ENCODE peak calls at places on chromosomes 4 and X, in five cellular contexts. One of them, this sample, is unnamed.

GRCh38 chr4:86939123-86939522 is 4.3 kb downstream of the AFF1 start:
- DNase-seq in stimulated activated CD4-positive, alpha-beta T cell treated with anti-CD3 and anti-CD28 coated beads, Interleukin-15, amount 100 ng/mL, for 1 hour: no peak
- DNase-seq in neural crest cell: no peak
- DNase-seq in stromal cell of bone marrow: no peak
- DNase-seq in fibroblast of mammary gland: peak
- DNase-seq in this sample: no peak

GRCh38 chr4:2394544-2394943 is 23.9 kb downstream of the ZFYVE28 start:
- DNase-seq in neural crest cell: no peak
- DNase-seq in fibroblast of mammary gland: no peak
- DNase-seq in stimulated activated CD4-positive, alpha-beta T cell treated with anti-CD3 and anti-CD28 coated beads, Interleukin-15, amount 100 ng/mL, for 1 hour: no peak
- DNase-seq in stromal cell of bone marrow: no peak
- DNase-seq in this sample: no peak

GRCh38 chr4:1183985-1184773 is 11.8 kb upstream of the SPON2 start:
- DNase-seq in stimulated activated CD4-positive, alpha-beta T cell treated with anti-CD3 and anti-CD28 coated beads, Interleukin-15, amount 100 ng/mL, for 1 hour: no peak
- DNase-seq in stromal cell of bone marrow: no peak
- DNase-seq in fibroblast of mammary gland: no peak
- DNase-seq in neural crest cell: no peak
- DNase-seq in this sample: no peak

GRCh38 chr4:3429651-3430050 is 12.1 kb upstream of the HGFAC start:
- DNase-seq in neural crest cell: no peak
- DNase-seq in stimulated activated CD4-positive, alpha-beta T cell treated with anti-CD3 and anti-CD28 coated beads, Interleukin-15, amount 100 ng/mL, for 1 hour: no peak
- DNase-seq in fibroblast of mammary gland: no peak
- DNase-seq in stromal cell of bone marrow: no peak
- DNase-seq in this sample: no peak

GRCh38 chr4:104989363-104989762 is 157.3 kb upstream of the TET2 start:
- DNase-seq in neural crest cell: no peak
- DNase-seq in fibroblast of mammary gland: peak
- DNase-seq in stimulated activated CD4-positive, alpha-beta T cell treated with anti-CD3 and anti-CD28 coated beads, Interleukin-15, amount 100 ng/mL, for 1 hour: no peak
- DNase-seq in stromal cell of bone marrow: no peak
- DNase-seq in this sample: peak

GRCh38 chr4:121656269-121656641 is 40.5 kb downstream of the ANXA5 start:
- DNase-seq in stromal cell of bone marrow: peak
- DNase-seq in fibroblast of mammary gland: peak
- DNase-seq in stimulated activated CD4-positive, alpha-beta T cell treated with anti-CD3 and anti-CD28 coated beads, Interleukin-15, amount 100 ng/mL, for 1 hour: no peak
- DNase-seq in neural crest cell: peak
- DNase-seq in this sample: peak

GRCh38 chr4:153034681-153035080 is 98.6 kb downstream of the FHDC1 start:
- DNase-seq in fibroblast of mammary gland: no peak
- DNase-seq in neural crest cell: no peak
- DNase-seq in stromal cell of bone marrow: no peak
- DNase-seq in stimulated activated CD4-positive, alpha-beta T cell treated with anti-CD3 and anti-CD28 coated beads, Interleukin-15, amount 100 ng/mL, for 1 hour: no peak
- DNase-seq in this sample: no peak

GRCh38 chr4:182918791-182919302 is 1.7 kb upstream of the DCTD start:
- DNase-seq in stromal cell of bone marrow: no peak
- DNase-seq in fibroblast of mammary gland: no peak
- DNase-seq in neural crest cell: no peak
- DNase-seq in stimulated activated CD4-positive, alpha-beta T cell treated with anti-CD3 and anti-CD28 coated beads, Interleukin-15, amount 100 ng/mL, for 1 hour: no peak
- DNase-seq in this sample: no peak

GRCh38 chrX:1170243-1170642 is 42.2 kb downstream of the CRLF2 start:
- DNase-seq in stromal cell of bone marrow: no peak
- DNase-seq in stimulated activated CD4-positive, alpha-beta T cell treated with anti-CD3 and anti-CD28 coated beads, Interleukin-15, amount 100 ng/mL, for 1 hour: no peak
- DNase-seq in fibroblast of mammary gland: no peak
- DNase-seq in neural crest cell: no peak
- DNase-seq in this sample: no peak

GRCh38 chrX:47831788-47832187 is 4.9 kb upstream of the ZNF81 start:
- DNase-seq in fibroblast of mammary gland: peak
- DNase-seq in stromal cell of bone marrow: no peak
- DNase-seq in stimulated activated CD4-positive, alpha-beta T cell treated with anti-CD3 and anti-CD28 coated beads, Interleukin-15, amount 100 ng/mL, for 1 hour: peak
- DNase-seq in neural crest cell: peak
- DNase-seq in this sample: peak

GRCh38 chr4:2937146-2937857 is 25.9 kb downstream of the NOP14 start:
- DNase-seq in stimulated activated CD4-positive, alpha-beta T cell treated with anti-CD3 and anti-CD28 coated beads, Interleukin-15, amount 100 ng/mL, for 1 hour: no peak
- DNase-seq in fibroblast of mammary gland: peak
- DNase-seq in stromal cell of bone marrow: no peak
- DNase-seq in neural crest cell: no peak
- DNase-seq in this sample: no peak

GRCh38 chr4:158903472-158904043 is 134.7 kb downstream of the FNIP2 start:
- DNase-seq in stimulated activated CD4-positive, alpha-beta T cell treated with anti-CD3 and anti-CD28 coated beads, Interleukin-15, amount 100 ng/mL, for 1 hour: no peak
- DNase-seq in stromal cell of bone marrow: no peak
- DNase-seq in neural crest cell: no peak
- DNase-seq in fibroblast of mammary gland: no peak
- DNase-seq in this sample: no peak

GRCh38 chr4:71913275-71913674 is 118.5 kb upstream of the NPFFR2 start:
- DNase-seq in stimulated activated CD4-positive, alpha-beta T cell treated with anti-CD3 and anti-CD28 coated beads, Interleukin-15, amount 100 ng/mL, for 1 hour: no peak
- DNase-seq in fibroblast of mammary gland: no peak
- DNase-seq in neural crest cell: no peak
- DNase-seq in stromal cell of bone marrow: no peak
- DNase-seq in this sample: no peak

GRCh38 chr4:12679217-12679616 is 804.9 kb downstream of the RAB28 start:
- DNase-seq in neural crest cell: no peak
- DNase-seq in stromal cell of bone marrow: no peak
- DNase-seq in fibroblast of mammary gland: peak
- DNase-seq in stimulated activated CD4-positive, alpha-beta T cell treated with anti-CD3 and anti-CD28 coated beads, Interleukin-15, amount 100 ng/mL, for 1 hour: no peak
- DNase-seq in this sample: no peak

GRCh38 chr4:66639361-66639760 is 905.9 kb downstream of the CENPC start:
- DNase-seq in stromal cell of bone marrow: peak
- DNase-seq in stimulated activated CD4-positive, alpha-beta T cell treated with anti-CD3 and anti-CD28 coated beads, Interleukin-15, amount 100 ng/mL, for 1 hour: no peak
- DNase-seq in neural crest cell: no peak
- DNase-seq in fibroblast of mammary gland: peak
- DNase-seq in this sample: peak

GRCh38 chrX:120457766-120458180 is 11.3 kb downstream of the LAMP2 start:
- DNase-seq in neural crest cell: no peak
- DNase-seq in fibroblast of mammary gland: peak
- DNase-seq in stimulated activated CD4-positive, alpha-beta T cell treated with anti-CD3 and anti-CD28 coated beads, Interleukin-15, amount 100 ng/mL, for 1 hour: no peak
- DNase-seq in stromal cell of bone marrow: peak
- DNase-seq in this sample: peak

GRCh38 chrX:27336466-27337091 is 126.6 kb downstream of the PPP4R3C start:
- DNase-seq in stimulated activated CD4-positive, alpha-beta T cell treated with anti-CD3 and anti-CD28 coated beads, Interleukin-15, amount 100 ng/mL, for 1 hour: no peak
- DNase-seq in stromal cell of bone marrow: no peak
- DNase-seq in neural crest cell: peak
- DNase-seq in fibroblast of mammary gland: peak
- DNase-seq in this sample: peak

GRCh38 chrX:44958480-44958879 is 85.5 kb downstream of the KDM6A start:
- DNase-seq in stimulated activated CD4-positive, alpha-beta T cell treated with anti-CD3 and anti-CD28 coated beads, Interleukin-15, amount 100 ng/mL, for 1 hour: no peak
- DNase-seq in fibroblast of mammary gland: no peak
- DNase-seq in neural crest cell: no peak
- DNase-seq in stromal cell of bone marrow: no peak
- DNase-seq in this sample: no peak

GRCh38 chr4:154626793-154627484 is 14.5 kb upstream of the FGG start:
- DNase-seq in stimulated activated CD4-positive, alpha-beta T cell treated with anti-CD3 and anti-CD28 coated beads, Interleukin-15, amount 100 ng/mL, for 1 hour: no peak
- DNase-seq in fibroblast of mammary gland: peak
- DNase-seq in neural crest cell: peak
- DNase-seq in stromal cell of bone marrow: peak
- DNase-seq in this sample: peak

GRCh38 chr4:147924604-147925412 is 192.9 kb downstream of the ARHGAP10 start:
- DNase-seq in stimulated activated CD4-positive, alpha-beta T cell treated with anti-CD3 and anti-CD28 coated beads, Interleukin-15, amount 100 ng/mL, for 1 hour: no peak
- DNase-seq in neural crest cell: peak
- DNase-seq in fibroblast of mammary gland: peak
- DNase-seq in stromal cell of bone marrow: no peak
- DNase-seq in this sample: peak

GRCh38 chrX:107135076-107135964 is 16.7 kb upstream of the RBM41 start:
- DNase-seq in stimulated activated CD4-positive, alpha-beta T cell treated with anti-CD3 and anti-CD28 coated beads, Interleukin-15, amount 100 ng/mL, for 1 hour: no peak
- DNase-seq in neural crest cell: no peak
- DNase-seq in fibroblast of mammary gland: peak
- DNase-seq in stromal cell of bone marrow: peak
- DNase-seq in this sample: peak